ENCODE peak calls at places on chromosomes 2 and 18, in four cellular contexts. D is HepG2, E is K562, L is GM12878. Q is an unnamed sample.

GRCh38 chr2:45649855-45650806 is 1.3 kb upstream of the PRKCE start:
- DNase-seq in E (peak; percentile 54), D (peak; percentile 64), L (no peak), Q (peak; percentile 89)

GRCh38 chr2:160689441-160689840 is 195.8 kb upstream of the RBMS1 start:
- DNase-seq in E (no peak), L (no peak), D (no peak), Q (no peak)

GRCh38 chr2:61758991-61759390 is 94.9 kb downstream of the FAM161A start:
- DNase-seq in L (no peak), E (no peak), D (no peak), Q (no peak)

GRCh38 chr2:98070081-98070480 is 16.9 kb upstream of the VWA3B start:
- DNase-seq in D (no peak), L (no peak), E (no peak), Q (no peak)

GRCh38 chr2:45944075-45944474 is 292.6 kb downstream of the PRKCE start:
- DNase-seq in D (no peak), E (no peak), L (no peak), Q (no peak)

GRCh38 chr2:162888641-162889040 is 50.1 kb upstream of the KCNH7 start:
- DNase-seq in D (no peak), L (no peak), E (no peak), Q (no peak)

GRCh38 chr18:76923485-76924085 is 101.2 kb downstream of the ZNF236 start:
- DNase-seq in E (peak; percentile 42), L (no peak), D (peak; percentile 30), Q (peak; percentile 27)

GRCh38 chr18:24397694-24398365 is at the start of gene OSBPL1A:
- DNase-seq in E (peak; percentile 92), D (peak; percentile 28), L (no peak), Q (peak; percentile 99)

GRCh38 chr2:54054271-54054670 is 61.1 kb upstream of the ACYP2 start:
- DNase-seq in L (peak; percentile 59), E (no peak), D (no peak), Q (no peak)

GRCh38 chr18:8609711-8610441 is 639 bp downstream of the RAB12 start:
- DNase-seq in E (no peak), L (no peak), D (no peak), Q (peak; percentile 65)

GRCh38 chr2:236293241-236293810 is 29.1 kb upstream of the ASB18 start:
- DNase-seq in E (no peak), L (no peak), D (no peak), Q (no peak)

GRCh38 chr18:7064346-7064745 is 53.3 kb downstream of the LAMA1 start:
- DNase-seq in L (no peak), E (no peak), D (no peak), Q (no peak)

GRCh38 chr2:15359716-15360531 is 201.2 kb downstream of the NBAS start:
- DNase-seq in E (no peak), D (peak; percentile 80), L (no peak), Q (no peak)

GRCh38 chr2:226683196-226683595 is 116.4 kb downstream of the IRS1 start:
- DNase-seq in E (no peak), D (no peak), L (no peak), Q (no peak)
- TF ChIP-seq MXI1 in E (no peak), D (no peak), L (no peak), Q (no peak)

GRCh38 chr2:71477231-71477681 is 23.9 kb downstream of the DYSF start:
- DNase-seq in E (no peak), L (no peak), D (no peak), Q (no peak)
- TF ChIP-seq REST in E (no peak), L (no peak), D (no peak), Q (no peak)

GRCh38 chr2:239239607-239240479 is 161.0 kb downstream of the HDAC4 start:
- DNase-seq in D (no peak), E (no peak), L (no peak), Q (peak; percentile 76)
- TF ChIP-seq MXI1 in D (no peak), E (no peak), L (no peak), Q (peak; percentile 50)

DNA sequence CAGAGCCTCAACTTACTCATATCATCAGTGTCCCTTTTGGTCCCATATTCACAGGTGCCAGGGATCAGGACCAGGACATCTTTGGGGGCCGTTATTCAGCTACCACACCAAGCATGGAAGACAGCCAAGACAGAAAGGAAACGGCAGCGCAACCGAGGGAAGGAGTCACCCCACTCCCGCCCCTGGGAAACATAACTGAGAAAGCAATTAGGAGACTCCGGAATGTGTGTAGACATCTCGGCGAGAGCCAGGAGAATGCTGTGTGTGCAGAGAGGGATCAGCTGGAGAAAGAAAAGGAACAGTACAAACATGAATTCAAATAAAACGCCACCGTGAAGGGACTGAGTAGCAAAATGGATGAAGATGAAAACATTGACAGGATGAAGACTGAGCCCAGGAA is 13.4 kb upstream of the BOK start:
- DNase-seq in L (no peak), D (no peak), E (no peak), Q (no peak)
- TF ChIP-seq REST in L (no peak), D (no peak), E (no peak), Q (no peak)

GRCh38 chr2:9417725-9418124 is 5.6 kb downstream of the ITGB1BP1 start:
- DNase-seq in L (no peak), D (no peak), E (no peak), Q (no peak)

GRCh38 chr2:9422321-9423099 is 818 bp downstream of the ITGB1BP1 start:
- DNase-seq in L (no peak), E (peak; percentile 52), D (peak; percentile 47), Q (peak; percentile 74)

GRCh38 chr2:9419558-9419957 is 3.8 kb downstream of the ITGB1BP1 start:
- DNase-seq in E (no peak), L (no peak), D (no peak), Q (no peak)

GRCh38 chr2:9418746-9419145 is 4.6 kb downstream of the ITGB1BP1 start:
- DNase-seq in D (no peak), E (no peak), L (no peak), Q (no peak)

GRCh38 chr2:9420495-9420894 is 2.8 kb downstream of the ITGB1BP1 start:
- DNase-seq in E (no peak), D (peak; percentile 39), L (no peak), Q (no peak)
- TF ChIP-seq MXI1 in E (no peak), D (no peak), L (no peak), Q (no peak)

GRCh38 chr2:240769096-240769495 is 50.9 kb downstream of the KIF1A start:
- DNase-seq in L (no peak), D (no peak), E (no peak), Q (no peak)

GRCh38 chr2:240767341-240767740 is 52.7 kb downstream of the KIF1A start:
- DNase-seq in L (no peak), D (no peak), E (no peak), Q (no peak)

GRCh38 chr2:240766072-240766471 is 53.9 kb downstream of the KIF1A start:
- DNase-seq in D (no peak), E (no peak), L (no peak), Q (no peak)

GRCh38 chr2:240765007-240765406 is 55.0 kb downstream of the KIF1A start:
- DNase-seq in L (no peak), D (no peak), E (no peak), Q (no peak)

GRCh38 chr2:240768216-240768615 is 51.8 kb downstream of the KIF1A start:
- DNase-seq in D (no peak), L (no peak), E (no peak), Q (no peak)
- TF ChIP-seq REST in D (no peak), L (no peak), E (no peak), Q (no peak)

Q was measured in SK-N-SH.